ENCODE peak calls at places on chromosome 7, in five cellular contexts. One of them, this sample, is unnamed.

GRCh38 chr7:6175642-6176041 is 96.8 kb downstream of the CYTH3 start:
- DNase-seq in HepG2: no peak
- DNase-seq in K562: no peak
- DNase-seq in GM12878: no peak
- DNase-seq in WTC11: no peak
- DNase-seq in this sample: no peak

GRCh38 chr7:27346531-27347260 is 104.1 kb downstream of the EVX1 start:
- DNase-seq in HepG2: peak; percentile 66
- DNase-seq in WTC11: no peak
- DNase-seq in GM12878: no peak
- DNase-seq in K562: no peak
- DNase-seq in this sample: peak; percentile 96

GRCh38 chr7:94394399-94395140 is at the start of gene COL1A2:
- DNase-seq in WTC11: peak; percentile 68
- DNase-seq in K562: peak; percentile 19
- DNase-seq in GM12878: no peak
- DNase-seq in HepG2: no peak
- DNase-seq in this sample: no peak

GRCh38 chr7:123410273-123410928 is 124.0 kb downstream of the IQUB start:
- DNase-seq in HepG2: no peak
- DNase-seq in GM12878: no peak
- DNase-seq in K562: no peak
- DNase-seq in WTC11: no peak
- DNase-seq in this sample: no peak

GRCh38 chr7:28990200-28990960 is 32.2 kb upstream of the TRIL start:
- DNase-seq in WTC11: peak; percentile 22
- DNase-seq in HepG2: no peak
- DNase-seq in GM12878: no peak
- DNase-seq in K562: no peak
- DNase-seq in this sample: no peak

GRCh38 chr7:134752006-134752760 is 27.3 kb upstream of the CALD1 start:
- DNase-seq in K562: no peak
- DNase-seq in GM12878: no peak
- DNase-seq in HepG2: no peak
- DNase-seq in WTC11: no peak
- DNase-seq in this sample: no peak

GRCh38 chr7:6630007-6630849 is 6.9 kb upstream of the ZNF316 start:
- DNase-seq in K562: no peak
- DNase-seq in GM12878: no peak
- DNase-seq in WTC11: no peak
- DNase-seq in HepG2: no peak
- DNase-seq in this sample: no peak

GRCh38 chr7:47444376-47445098 is 137.4 kb downstream of the TNS3 start:
- DNase-seq in K562: no peak
- DNase-seq in WTC11: no peak
- DNase-seq in GM12878: no peak
- DNase-seq in HepG2: peak; percentile 49
- DNase-seq in this sample: peak; percentile 35

GRCh38 chr7:83643754-83644153 is 5.2 kb downstream of the SEMA3E start:
- DNase-seq in WTC11: no peak
- DNase-seq in GM12878: no peak
- DNase-seq in HepG2: no peak
- DNase-seq in K562: no peak
- DNase-seq in this sample: no peak

GRCh38 chr7:101518348-101518747 is 110.7 kb downstream of the MYL10 start:
- DNase-seq in WTC11: no peak
- DNase-seq in HepG2: no peak
- DNase-seq in GM12878: no peak
- DNase-seq in K562: no peak
- DNase-seq in this sample: no peak

GRCh38 chr7:36742911-36743775 is 18.8 kb upstream of the AOAH start:
- DNase-seq in WTC11: no peak
- DNase-seq in GM12878: peak; percentile 69
- DNase-seq in HepG2: no peak
- DNase-seq in K562: no peak
- DNase-seq in this sample: no peak

GRCh38 chr7:94431203-94431602 is 36.5 kb downstream of the COL1A2 start:
- DNase-seq in GM12878: no peak
- DNase-seq in WTC11: no peak
- DNase-seq in HepG2: no peak
- DNase-seq in K562: no peak
- DNase-seq in this sample: no peak

GRCh38 chr7:3995187-3995586 is 686.9 kb upstream of the FOXK1 start:
- DNase-seq in GM12878: no peak
- DNase-seq in HepG2: peak; percentile 19
- DNase-seq in WTC11: peak; percentile 91
- DNase-seq in K562: peak; percentile 80
- DNase-seq in this sample: peak; percentile 35

GRCh38 chr7:22569586-22570321 is 69.8 kb upstream of the STEAP1B start:
- DNase-seq in K562: no peak
- DNase-seq in HepG2: no peak
- DNase-seq in WTC11: no peak
- DNase-seq in GM12878: no peak
- DNase-seq in this sample: no peak

GRCh38 chr7:102890292-102890970 is 22.4 kb upstream of the LRRC17 start:
- DNase-seq in GM12878: no peak
- DNase-seq in K562: no peak
- DNase-seq in HepG2: no peak
- DNase-seq in WTC11: no peak
- DNase-seq in this sample: no peak

GRCh38 chr7:44678096-44678467 is 70.6 kb upstream of the ZMIZ2 start:
- DNase-seq in HepG2: no peak
- DNase-seq in GM12878: no peak
- DNase-seq in WTC11: no peak
- DNase-seq in K562: no peak
- DNase-seq in this sample: no peak

GRCh38 chr7:157412021-157412443 is 75.2 kb downstream of the DNAJB6 start:
- DNase-seq in K562: no peak
- DNase-seq in GM12878: no peak
- DNase-seq in HepG2: no peak
- DNase-seq in WTC11: no peak
- DNase-seq in this sample: no peak

GRCh38 chr7:75611557-75612178 is 119.5 kb downstream of the SPDYE5 start:
- DNase-seq in WTC11: peak; percentile 49
- DNase-seq in GM12878: no peak
- DNase-seq in HepG2: peak; percentile 86
- DNase-seq in K562: no peak
- DNase-seq in this sample: no peak

GRCh38 chr7:7478569-7478968 is 57.1 kb downstream of the COL28A1 start:
- DNase-seq in GM12878: no peak
- DNase-seq in K562: no peak
- DNase-seq in WTC11: no peak
- DNase-seq in HepG2: no peak
- DNase-seq in this sample: no peak

GRCh38 chr7:107622429-107622828 is 38.2 kb upstream of the SLC26A4 start:
- DNase-seq in HepG2: no peak
- DNase-seq in WTC11: no peak
- DNase-seq in K562: no peak
- DNase-seq in GM12878: no peak
- DNase-seq in this sample: no peak

GRCh38 chr7:77657427-77658331 is 38.6 kb upstream of the RSBN1L start:
- DNase-seq in WTC11: no peak
- DNase-seq in K562: peak; percentile 40
- DNase-seq in HepG2: peak; percentile 53
- DNase-seq in GM12878: peak; percentile 12
- DNase-seq in this sample: peak; percentile 32

GRCh38 chr7:106480616-106481031 is 180.3 kb downstream of the CCDC71L start:
- DNase-seq in K562: no peak
- DNase-seq in GM12878: no peak
- DNase-seq in HepG2: no peak
- DNase-seq in WTC11: no peak
- DNase-seq in this sample: no peak

DNA sequence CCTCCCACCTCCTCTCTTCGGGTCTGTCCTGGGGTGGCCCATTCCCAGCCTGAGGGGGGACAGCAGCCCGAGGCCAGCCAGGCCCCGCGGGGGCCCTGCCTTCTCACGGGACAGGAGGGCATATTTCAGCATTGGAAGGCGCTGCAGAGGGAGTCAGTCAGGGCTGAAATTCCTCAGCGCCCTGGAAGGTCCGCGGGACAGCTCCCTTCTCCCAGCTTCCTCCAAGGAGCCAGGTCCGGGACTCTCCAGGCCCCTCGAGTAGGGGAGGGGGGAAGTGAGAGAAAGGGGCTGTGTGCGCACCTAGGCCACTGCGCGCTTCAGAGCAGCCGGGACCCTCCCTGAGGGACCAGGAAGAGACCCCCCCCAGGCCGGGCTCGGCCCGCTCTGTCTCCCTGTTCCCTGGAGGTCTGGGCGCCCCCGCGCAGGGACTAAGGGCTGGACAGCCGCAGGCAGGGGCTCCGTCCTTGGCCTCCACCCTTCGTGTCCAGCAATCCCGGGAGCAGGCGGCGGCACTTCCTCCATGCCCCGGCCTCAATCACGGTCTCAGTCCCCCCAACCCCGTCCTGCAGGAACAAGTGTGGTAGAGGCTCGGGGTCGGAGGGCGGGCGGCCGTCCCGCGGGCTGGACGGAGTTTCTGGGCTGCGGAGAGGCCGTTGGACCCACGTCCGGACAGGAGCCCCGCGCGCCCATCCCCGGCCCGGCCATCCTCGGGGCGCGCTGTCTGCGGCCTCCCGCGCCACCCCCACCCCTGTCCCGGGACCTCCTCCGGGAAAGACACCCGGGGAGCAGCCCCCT is 6.0 kb upstream of the ELFN1 start:
- DNase-seq in HepG2: no peak
- DNase-seq in WTC11: peak; percentile 55
- DNase-seq in K562: peak; percentile 6
- DNase-seq in GM12878: no peak
- DNase-seq in this sample: no peak
- TF ChIP-seq ESRRA in HepG2: no peak
- TF ChIP-seq ESRRA in WTC11: no peak
- TF ChIP-seq ESRRA in K562: no peak
- TF ChIP-seq ESRRA in GM12878: no peak
- TF ChIP-seq ESRRA in this sample: no peak

GRCh38 chr7:145850636-145851035 is 266.0 kb upstream of the CNTNAP2 start:
- DNase-seq in WTC11: peak; percentile 30
- DNase-seq in HepG2: no peak
- DNase-seq in GM12878: no peak
- DNase-seq in K562: no peak
- DNase-seq in this sample: no peak

GRCh38 chr7:145845345-145845744 is 271.3 kb upstream of the CNTNAP2 start:
- DNase-seq in GM12878: no peak
- DNase-seq in WTC11: no peak
- DNase-seq in HepG2: no peak
- DNase-seq in K562: no peak
- DNase-seq in this sample: no peak

DNA sequence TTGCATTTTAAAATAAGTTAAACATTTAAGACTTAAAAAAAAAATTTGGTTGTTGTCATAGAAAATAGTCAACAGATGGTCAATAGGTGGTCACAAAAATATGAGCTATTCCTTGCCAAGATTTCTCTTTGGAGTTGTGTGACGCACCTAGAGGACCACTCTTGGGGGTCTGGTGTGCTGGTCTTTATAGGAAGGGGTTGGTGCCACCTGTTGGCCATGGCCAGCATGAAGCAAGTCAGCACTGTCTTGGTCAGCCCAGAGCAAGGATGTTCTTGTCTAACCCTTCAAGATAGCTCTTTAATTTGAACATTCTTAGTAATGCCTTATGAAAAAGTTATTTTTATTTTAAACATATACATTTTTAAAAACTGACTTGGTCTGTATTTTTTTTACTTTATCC is 267.9 kb upstream of the CNTNAP2 start:
- DNase-seq in HepG2: no peak
- DNase-seq in GM12878: no peak
- DNase-seq in K562: peak; percentile 31
- DNase-seq in WTC11: peak; percentile 63
- DNase-seq in this sample: peak; percentile 9
- TF ChIP-seq CTCF in HepG2: peak; percentile 6
- TF ChIP-seq CTCF in GM12878: peak; percentile 23
- TF ChIP-seq CTCF in K562: peak; percentile 48
- TF ChIP-seq CTCF in WTC11: peak; percentile 50
- TF ChIP-seq CTCF in this sample: no peak

DNA sequence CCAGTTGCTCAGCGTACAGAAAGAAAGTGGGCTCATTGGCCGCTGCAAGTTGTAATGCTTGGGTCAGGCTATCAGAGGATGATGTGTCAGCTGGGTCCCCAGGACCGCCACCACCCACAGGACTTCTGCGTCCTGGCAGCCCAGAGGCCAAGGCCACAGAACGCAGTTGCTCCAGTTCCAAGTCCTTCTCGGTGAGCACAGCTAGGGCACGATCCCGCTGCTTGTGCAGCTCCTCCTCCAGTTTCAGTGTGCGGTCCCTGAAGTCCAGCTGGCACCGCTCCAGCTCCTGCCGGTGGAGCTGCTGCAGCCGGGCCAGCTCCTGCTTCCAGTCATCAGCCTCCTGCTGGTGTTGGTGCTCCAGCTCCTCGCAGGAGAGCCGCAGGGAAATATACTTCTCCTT is 3.0 kb downstream of the GCC1 start:
- DNase-seq in K562: no peak
- DNase-seq in GM12878: no peak
- DNase-seq in WTC11: no peak
- DNase-seq in HepG2: peak; percentile 70
- DNase-seq in this sample: no peak
- TF ChIP-seq ESRRA in K562: no peak
- TF ChIP-seq ESRRA in GM12878: no peak
- TF ChIP-seq ESRRA in WTC11: no peak
- TF ChIP-seq ESRRA in HepG2: peak; percentile 74
- TF ChIP-seq ESRRA in this sample: no peak

GRCh38 chr7:95798401-95798930 is 26.1 kb downstream of the DYNC1I1 start:
- DNase-seq in GM12878: no peak
- DNase-seq in WTC11: no peak
- DNase-seq in K562: no peak
- DNase-seq in HepG2: no peak
- DNase-seq in this sample: no peak

GRCh38 chr7:95800787-95801186 is 28.4 kb downstream of the DYNC1I1 start:
- DNase-seq in GM12878: no peak
- DNase-seq in HepG2: no peak
- DNase-seq in WTC11: no peak
- DNase-seq in K562: no peak
- DNase-seq in this sample: no peak

GRCh38 chr7:95796617-95797016 is 24.3 kb downstream of the DYNC1I1 start:
- DNase-seq in GM12878: no peak
- DNase-seq in WTC11: no peak
- DNase-seq in K562: no peak
- DNase-seq in HepG2: no peak
- DNase-seq in this sample: no peak

GRCh38 chr7:95793658-95794057 is 21.3 kb downstream of the DYNC1I1 start:
- DNase-seq in WTC11: no peak
- DNase-seq in GM12878: no peak
- DNase-seq in HepG2: no peak
- DNase-seq in K562: no peak
- DNase-seq in this sample: no peak

DNA sequence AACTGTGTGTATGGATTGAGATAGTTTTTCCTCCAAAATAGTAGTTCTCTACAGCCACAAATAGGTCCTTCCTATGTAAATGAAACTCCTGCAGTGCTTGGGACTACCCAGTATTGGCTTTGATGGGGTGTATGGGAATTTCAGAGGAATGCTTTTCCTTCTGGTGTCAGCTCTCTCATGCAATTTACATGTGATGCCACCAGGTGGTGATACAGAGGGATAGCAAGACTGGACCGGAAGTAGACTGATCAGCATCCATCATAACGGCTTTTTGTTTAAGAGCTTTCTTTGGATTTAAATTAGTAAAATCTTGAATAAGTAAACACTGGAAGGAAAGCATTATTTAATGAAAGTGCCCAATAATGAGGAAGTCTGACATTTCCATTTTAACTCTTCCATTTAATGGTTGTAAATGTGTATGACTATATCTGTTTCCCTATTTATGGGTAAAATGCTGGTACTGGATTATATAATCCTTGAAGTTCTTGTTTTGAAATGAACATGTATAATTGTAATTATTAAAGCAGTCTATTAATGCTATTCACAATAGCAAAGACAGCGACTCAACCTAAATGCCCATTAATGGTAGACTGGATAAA is 22.7 kb downstream of the DYNC1I1 start:
- DNase-seq in GM12878: no peak
- DNase-seq in K562: peak; percentile 63
- DNase-seq in HepG2: peak; percentile 24
- DNase-seq in WTC11: no peak
- DNase-seq in this sample: no peak
- TF ChIP-seq CTCF in GM12878: peak; percentile 56
- TF ChIP-seq CTCF in K562: peak; percentile 50
- TF ChIP-seq CTCF in HepG2: peak; percentile 50
- TF ChIP-seq CTCF in WTC11: peak; percentile 66
- TF ChIP-seq CTCF in this sample: peak; percentile 28

This sample was measured in A549.